ENCODE peak calls at places on chromosomes 5 and 9, in seven cellular contexts. K is foreskin fibroblast; L is neural crest cell; Z is CD4-positive, alpha-beta T cell; S is BJ; E is kidney; N is right lobe of liver. O is an unnamed sample.

GRCh38 chr5:142749321-142749720 is 20.9 kb upstream of the ARHGAP26 start:
- DNase-seq in Z (no peak), N (no peak), L (no peak), S (no peak), E (no peak), K (peak), O (no peak)

GRCh38 chr9:86545085-86545484 is 190.9 kb upstream of the TUT7 start:
- DNase-seq in N (no peak), E (no peak), L (no peak), S (no peak), Z (no peak), K (peak), O (no peak)

GRCh38 chr5:16552666-16553343 is 64.0 kb downstream of the RETREG1 start:
- DNase-seq in L (peak), Z (peak), E (no peak), N (peak), K (peak), S (no peak), O (no peak)

GRCh38 chr9:115591584-115591984 is 473.6 kb upstream of the TNC start:
- DNase-seq in K (peak), N (peak), E (no peak), L (peak), Z (no peak), S (peak), O (no peak)

GRCh38 chr5:125696762-125697161 is 726.4 kb upstream of the GRAMD2B start:
- DNase-seq in L (no peak), Z (no peak), E (no peak), S (peak), N (no peak), K (peak), O (no peak)

GRCh38 chr9:129602598-129603415 is 18.1 kb downstream of the C9orf50 start:
- DNase-seq in N (no peak), K (no peak), E (peak), Z (no peak), S (no peak), L (no peak), O (no peak)

GRCh38 chr5:72248352-72249032 is 71.5 kb downstream of the MRPS27 start:
- DNase-seq in S (peak), Z (no peak), K (peak), N (no peak), L (no peak), E (no peak), O (no peak)

GRCh38 chr9:129549684-129550083 is 71.2 kb downstream of the C9orf50 start:
- DNase-seq in N (no peak), S (no peak), K (peak), L (no peak), E (peak), Z (no peak), O (no peak)

GRCh38 chr9:70549926-70550325 is 135.5 kb upstream of the KLF9 start:
- DNase-seq in N (no peak), L (no peak), E (no peak), K (no peak), Z (no peak), S (no peak), O (no peak)

GRCh38 chr5:35736280-35736679 is 118.6 kb downstream of the SPEF2 start:
- DNase-seq in E (no peak), S (no peak), L (no peak), K (peak), Z (no peak), N (no peak), O (no peak)

GRCh38 chr9:14313378-14313940 is 482 bp downstream of the NFIB start:
- DNase-seq in E (peak), K (peak), N (peak), S (no peak), L (peak), Z (no peak), O (no peak)

GRCh38 chr5:169095410-169095772 is 205.5 kb downstream of the SLIT3 start:
- DNase-seq in E (no peak), S (no peak), N (no peak), L (no peak), K (no peak), Z (no peak), O (no peak)

GRCh38 chr9:121765021-121765950 is 113.9 kb downstream of the DAB2IP start:
- DNase-seq in E (peak), N (no peak), L (no peak), Z (no peak), K (peak), S (peak), O (no peak)

GRCh38 chr9:16028516-16028915 is 475.7 kb downstream of the CCDC171 start:
- DNase-seq in Z (no peak), S (no peak), L (no peak), N (no peak), K (peak), E (no peak), O (no peak)

GRCh38 chr9:37027582-37028424 is 6.3 kb downstream of the PAX5 start:
- DNase-seq in N (peak), S (no peak), Z (peak), L (peak), E (peak), K (peak), O (peak)

GRCh38 chr9:104247899-104248460 is 153.9 kb downstream of the SMC2 start:
- DNase-seq in Z (no peak), E (no peak), S (no peak), K (no peak), N (no peak), L (no peak), O (no peak)

GRCh38 chr5:135566422-135567416 is 12.1 kb downstream of the CXCL14 start:
- DNase-seq in K (no peak), N (no peak), L (no peak), E (peak), S (no peak), Z (no peak), O (no peak)

GRCh38 chr5:135565256-135565655 is 13.5 kb downstream of the CXCL14 start:
- DNase-seq in N (no peak), L (no peak), E (no peak), S (no peak), Z (no peak), K (peak), O (no peak)

GRCh38 chr5:135567661-135568060 is 11.1 kb downstream of the CXCL14 start:
- DNase-seq in K (peak), N (no peak), Z (no peak), E (peak), S (no peak), L (no peak), O (no peak)

GRCh38 chr5:135564305-135564704 is 14.5 kb downstream of the CXCL14 start:
- DNase-seq in L (no peak), Z (no peak), N (no peak), E (no peak), K (no peak), S (no peak), O (no peak)

GRCh38 chr5:135565691-135566421 is 12.9 kb downstream of the CXCL14 start:
- DNase-seq in K (peak), Z (peak), N (peak), E (peak), L (peak), S (no peak), O (peak)
- TF ChIP-seq CTCF in K (peak), Z (peak), N (peak), E (peak), L (peak), S (peak), O (peak)

GRCh38 chr9:22529426-22530199 is 83.0 kb downstream of the DMRTA1 start:
- DNase-seq in K (no peak), Z (no peak), L (no peak), S (no peak), E (no peak), N (no peak), O (no peak)

DNA sequence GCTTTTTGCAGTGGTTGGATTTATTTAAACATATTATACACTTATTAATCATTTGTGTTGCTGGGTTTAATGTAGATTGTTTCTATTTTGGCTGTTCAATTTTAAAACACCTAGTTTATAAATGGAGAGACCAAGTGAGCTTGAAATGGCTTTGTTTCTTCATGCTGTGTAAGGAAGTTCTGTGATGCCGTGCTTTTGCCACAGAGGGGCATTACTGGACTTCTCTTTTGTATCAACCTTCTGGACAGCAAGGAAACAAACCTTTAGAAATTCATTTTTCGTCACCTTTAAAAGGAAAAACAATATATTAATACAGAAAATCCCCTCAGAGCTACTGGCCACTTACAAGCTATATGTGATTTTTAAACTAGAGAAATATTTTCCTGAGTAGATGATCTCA is 81.9 kb downstream of the DMRTA1 start:
- DNase-seq in E (no peak), Z (no peak), K (peak), S (no peak), L (no peak), N (no peak), O (no peak)
- TF ChIP-seq CTCF in E (no peak), Z (no peak), K (peak), S (peak), L (peak), N (peak), O (peak)

GRCh38 chr9:79641055-79641454 is 69.3 kb downstream of the TLE4 start:
- DNase-seq in K (no peak), S (peak), L (no peak), N (no peak), Z (no peak), E (no peak), O (no peak)

GRCh38 chr9:79644601-79645000 is 72.8 kb downstream of the TLE4 start:
- DNase-seq in S (no peak), N (no peak), L (no peak), Z (no peak), K (no peak), E (no peak), O (no peak)

GRCh38 chr9:79642671-79643070 is 70.9 kb downstream of the TLE4 start:
- DNase-seq in Z (no peak), N (no peak), L (no peak), S (no peak), E (no peak), K (no peak), O (no peak)

GRCh38 chr9:79644048-79644447 is 72.3 kb downstream of the TLE4 start:
- DNase-seq in N (no peak), L (no peak), K (no peak), S (no peak), Z (no peak), E (no peak), O (no peak)

DNA sequence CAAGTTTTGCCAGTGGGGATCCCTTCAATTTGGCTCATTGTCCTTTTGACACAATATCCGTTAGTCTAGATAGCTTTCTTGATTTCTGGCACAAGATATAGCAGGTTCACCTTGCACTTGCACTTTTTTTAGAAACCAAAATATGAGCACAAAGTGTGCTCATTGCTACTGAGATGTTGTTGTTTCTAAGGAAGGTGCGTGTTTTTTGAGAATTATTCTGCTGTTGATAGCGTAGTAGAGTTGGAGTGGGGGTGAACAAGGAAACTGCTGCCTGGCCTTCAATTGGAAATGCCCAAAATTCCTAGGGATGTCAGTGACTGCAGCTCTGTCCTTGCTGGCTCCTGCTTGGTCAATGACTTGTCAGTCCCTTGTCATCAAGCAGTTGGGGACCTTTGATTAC is 73.3 kb downstream of the TLE4 start:
- DNase-seq in K (no peak), S (no peak), Z (no peak), N (no peak), E (no peak), L (no peak), O (no peak)
- TF ChIP-seq CTCF in K (no peak), S (no peak), Z (no peak), N (no peak), E (no peak), L (no peak), O (no peak)

GRCh38 chr5:52895572-52896296 is 93.4 kb upstream of the ITGA2 start:
- DNase-seq in N (no peak), S (no peak), K (no peak), E (no peak), L (no peak), Z (no peak), O (no peak)
- TF ChIP-seq CTCF in N (no peak), S (no peak), K (no peak), E (no peak), L (no peak), Z (no peak), O (no peak)

O was measured in D721Med.